ENCODE peak calls at places on chromosomes 4 and X, in five cellular contexts. T, M, P, U and G are unnamed samples.

GRCh38 chrX:22634081-22634480 is 361.4 kb downstream of the CBLL2 start:
- DNase-seq in T (no peak), M (no peak), P (no peak), U (no peak), G (no peak)

GRCh38 chr4:108590776-108591175 is 29.6 kb upstream of the RPL34 start:
- DNase-seq in T (no peak), M (no peak), P (no peak), U (no peak), G (no peak)

GRCh38 chr4:138540056-138540800 is 298.1 kb upstream of the SLC7A11 start:
- DNase-seq in T (no peak), M (no peak), P (no peak), U (no peak), G (no peak)

GRCh38 chr4:1793496-1793840 is 375 bp downstream of the FGFR3 start:
- DNase-seq in T (no peak), M (no peak), P (peak; percentile 43), U (no peak), G (no peak)

GRCh38 chrX:56764975-56765791 is 36.1 kb downstream of the NBDY start:
- DNase-seq in T (peak; percentile 88), M (peak; percentile 34), P (no peak), U (no peak), G (no peak)

GRCh38 chr4:20603671-20604313 is 96.5 kb upstream of the PACRGL start:
- DNase-seq in T (no peak), M (no peak), P (no peak), U (no peak), G (no peak)

GRCh38 chrX:31499120-31499519 is 427.3 kb upstream of the FTHL17 start:
- DNase-seq in T (no peak), M (no peak), P (no peak), U (no peak), G (no peak)

GRCh38 chr4:34158883-34159282 is 2085.4 kb downstream of the ARAP2 start:
- DNase-seq in T (no peak), M (no peak), P (no peak), U (no peak), G (no peak)

GRCh38 chrX:40908857-40909475 is 173.6 kb upstream of the MED14 start:
- DNase-seq in T (no peak), M (no peak), P (no peak), U (peak; percentile 16), G (no peak)

GRCh38 chr4:110467400-110467799 is 8.6 kb upstream of the ENPEP start:
- DNase-seq in T (no peak), M (no peak), P (no peak), U (no peak), G (no peak)

GRCh38 chr4:110949516-110949915 is 326.6 kb upstream of the PITX2 start:
- DNase-seq in T (no peak), M (no peak), P (no peak), U (no peak), G (no peak)

GRCh38 chr4:142155347-142155746 is 519.0 kb downstream of the IL15 start:
- DNase-seq in T (no peak), M (no peak), P (no peak), U (no peak), G (no peak)

GRCh38 chr4:165207016-165207430 is 338 bp upstream of the KLHL2 start:
- DNase-seq in T (no peak), M (no peak), P (peak; percentile 22), U (no peak), G (no peak)

GRCh38 chr4:113971706-113972360 is 7.6 kb downstream of the ARSJ start:
- DNase-seq in T (no peak), M (no peak), P (no peak), U (no peak), G (no peak)

GRCh38 chr4:26912810-26913209 is 52.2 kb downstream of the STIM2 start:
- DNase-seq in T (no peak), M (no peak), P (no peak), U (no peak), G (no peak)

GRCh38 chr4:65175585-65175984 is 494.7 kb downstream of the EPHA5 start:
- DNase-seq in T (no peak), M (no peak), P (no peak), U (no peak), G (no peak)

GRCh38 chr4:67587156-67587555 is 28.6 kb downstream of the STAP1 start:
- DNase-seq in T (no peak), M (no peak), P (peak; percentile 22), U (no peak), G (no peak)

GRCh38 chrX:16278927-16279326 is 111.6 kb downstream of the MAGEB17 start:
- DNase-seq in T (no peak), M (no peak), P (no peak), U (no peak), G (no peak)

GRCh38 chr4:95084584-95084983 is 326.8 kb downstream of the BMPR1B start:
- DNase-seq in T (no peak), M (no peak), P (no peak), U (no peak), G (no peak)

GRCh38 chr4:173990126-173990878 is 293.2 kb downstream of the FBXO8 start:
- DNase-seq in T (no peak), M (no peak), P (peak; percentile 8), U (peak; percentile 24), G (no peak)

GRCh38 chr4:7808752-7809151 is 130.9 kb downstream of the AFAP1 start:
- DNase-seq in T (no peak), M (no peak), P (no peak), U (no peak), G (no peak)

GRCh38 chrX:112839856-112840255 is 775 bp downstream of the AMOT start:
- DNase-seq in T (no peak), M (no peak), P (no peak), U (no peak), G (no peak)

GRCh38 chr4:138406881-138407280 is 164.7 kb upstream of the SLC7A11 start:
- DNase-seq in T (no peak), M (no peak), P (no peak), U (no peak), G (no peak)

GRCh38 chr4:138188406-138189084 is 53.6 kb downstream of the SLC7A11 start:
- DNase-seq in T (no peak), M (no peak), P (no peak), U (no peak), G (no peak)

GRCh38 chrX:70979136-70979762 is 48.4 kb upstream of the SLC7A3 start:
- DNase-seq in T (no peak), M (no peak), P (peak; percentile 2), U (no peak), G (no peak)

GRCh38 chr4:25970691-25971427 is 56.8 kb downstream of the SMIM20 start:
- DNase-seq in T (no peak), M (no peak), P (peak; percentile 41), U (no peak), G (no peak)

GRCh38 chr4:40182979-40183378 is 13.9 kb upstream of the RHOH start:
- DNase-seq in T (no peak), M (no peak), P (no peak), U (no peak), G (no peak)

GRCh38 chr4:87490664-87491369 is 38.4 kb downstream of the SPARCL1 start:
- DNase-seq in T (no peak), M (no peak), P (no peak), U (no peak), G (no peak)

GRCh38 chr4:66750273-66750672 is 795.0 kb downstream of the CENPC start:
- DNase-seq in T (no peak), M (no peak), P (no peak), U (no peak), G (no peak)

GRCh38 chr4:157114671-157115070 is 38.7 kb downstream of the GLRB start:
- DNase-seq in T (no peak), M (no peak), P (no peak), U (no peak), G (no peak)

GRCh38 chr4:15695240-15695699 is 7.6 kb upstream of the BST1 start:
- DNase-seq in T (no peak), M (no peak), P (no peak), U (peak; percentile 68), G (no peak)

GRCh38 chr4:140069068-140069467 is 84.9 kb downstream of the MAML3 start:
- DNase-seq in T (no peak), M (no peak), P (no peak), U (no peak), G (no peak)

GRCh38 chr4:155371432-155372043 is 5.2 kb downstream of the MAP9 start:
- DNase-seq in T (no peak), M (no peak), P (no peak), U (peak; percentile 16), G (no peak)

GRCh38 chr4:52234539-52235174 is 183.6 kb downstream of the SPATA18 start:
- DNase-seq in T (no peak), M (no peak), P (peak; percentile 2), U (peak; percentile 41), G (no peak)

GRCh38 chr4:57104706-57105560 is 5.3 kb downstream of the IGFBP7 start:
- DNase-seq in T (no peak), M (no peak), P (no peak), U (no peak), G (no peak)
- TF ChIP-seq POLR2A in T (no peak), M (no peak), P (no peak), U (no peak), G (no peak)

GRCh38 chr4:53532521-53532920 is 58.8 kb downstream of the LNX1 start:
- DNase-seq in T (no peak), M (no peak), P (no peak), U (no peak), G (no peak)

GRCh38 chr4:53529025-53529424 is 62.3 kb downstream of the LNX1 start:
- DNase-seq in T (no peak), M (no peak), P (no peak), U (no peak), G (no peak)

GRCh38 chr4:53527342-53527741 is 63.9 kb downstream of the LNX1 start:
- DNase-seq in T (no peak), M (no peak), P (no peak), U (no peak), G (no peak)

GRCh38 chr4:53531695-53532224 is 59.5 kb downstream of the LNX1 start:
- DNase-seq in T (no peak), M (no peak), P (no peak), U (no peak), G (no peak)

DNA sequence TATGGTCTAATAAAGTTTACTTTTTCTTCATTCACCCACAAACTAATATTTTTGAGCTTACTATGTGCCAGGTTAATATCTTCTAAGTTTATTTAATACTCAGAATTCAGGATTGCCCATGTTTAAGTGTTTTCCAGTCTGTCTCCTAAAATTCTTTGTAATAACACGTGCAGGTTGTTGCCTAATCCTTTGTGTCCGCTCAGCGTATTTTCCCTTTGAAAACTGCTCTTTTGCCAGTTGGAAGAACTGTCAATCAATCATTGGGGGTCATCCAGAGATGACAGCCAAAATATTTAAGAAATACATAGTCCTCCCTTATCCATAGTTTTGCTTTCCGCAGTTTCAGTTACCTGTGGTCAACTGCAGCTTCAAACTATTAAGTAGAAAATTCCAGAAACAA is 63.4 kb downstream of the LNX1 start:
- DNase-seq in T (no peak), M (no peak), P (no peak), U (no peak), G (no peak)
- H3K27ac ChIP-seq in T (no peak overlapping the region), M (no peak overlapping the region), P (no peak overlapping the region), U (no peak overlapping the region), G (no peak overlapping the region)

DNA sequence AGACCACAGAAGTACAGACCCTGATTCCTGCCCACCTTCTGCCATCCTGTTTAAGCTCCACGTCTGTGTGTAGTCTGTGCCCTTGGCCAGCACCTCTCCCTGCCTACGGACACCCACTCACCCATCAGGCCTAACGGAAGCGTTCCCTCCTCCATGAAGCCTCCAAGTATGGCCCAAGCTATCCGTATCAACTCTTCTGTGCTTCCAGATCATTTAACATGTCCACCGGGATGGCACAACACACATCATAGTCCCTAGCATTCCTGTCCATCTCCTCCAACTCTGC is 11.7 kb downstream of the WDR1 start:
- DNase-seq in T (no peak), M (no peak), P (no peak), U (no peak), G (no peak)
- TF ChIP-seq POLR2A in T (no peak), M (no peak), P (no peak), U (no peak), G (no peak)

GRCh38 chrX:153624196-153625091 is 22.6 kb upstream of the DUSP9 start:
- DNase-seq in T (no peak), M (no peak), P (no peak), U (no peak), G (no peak)
- H3K27ac ChIP-seq in T (no peak overlapping the region), M (no peak overlapping the region), P (no peak overlapping the region), U (no peak overlapping the region), G (no peak overlapping the region)